ENCODE peak calls at places on chromosomes 1 and 21, in seven cellular contexts. One of them, this sample, is unnamed.

GRCh38 chr1:61234582-61234909 is 152.2 kb downstream of the NFIA start:
- DNase-seq in GM10248: no peak
- DNase-seq in activated CD4-positive, alpha-beta T cell treated with anti-CD3 and anti-CD28 coated beads, Interleukin-2, amount 10 ng/mL, durations not matched to agents 7 days and 5 days: no peak
- DNase-seq in CD8-positive, alpha-beta T cell: no peak
- DNase-seq in GM23248: no peak
- DNase-seq in dorsolateral prefrontal cortex: no peak
- DNase-seq in adrenal gland: no peak
- DNase-seq in this sample: no peak

GRCh38 chr1:30775433-30775975 is 17.9 kb upstream of the LAPTM5 start:
- DNase-seq in GM10248: no peak
- DNase-seq in activated CD4-positive, alpha-beta T cell treated with anti-CD3 and anti-CD28 coated beads, Interleukin-2, amount 10 ng/mL, durations not matched to agents 7 days and 5 days: no peak
- DNase-seq in CD8-positive, alpha-beta T cell: no peak
- DNase-seq in GM23248: no peak
- DNase-seq in dorsolateral prefrontal cortex: no peak
- DNase-seq in adrenal gland: no peak
- DNase-seq in this sample: no peak

GRCh38 chr1:40162791-40163441 is 1.7 kb downstream of the RLF start:
- DNase-seq in GM10248: no peak
- DNase-seq in activated CD4-positive, alpha-beta T cell treated with anti-CD3 and anti-CD28 coated beads, Interleukin-2, amount 10 ng/mL, durations not matched to agents 7 days and 5 days: no peak
- DNase-seq in CD8-positive, alpha-beta T cell: no peak
- DNase-seq in GM23248: peak
- DNase-seq in dorsolateral prefrontal cortex: no peak
- DNase-seq in adrenal gland: no peak
- DNase-seq in this sample: no peak

GRCh38 chr1:154481058-154481457 is 21.0 kb upstream of the TDRD10 start:
- DNase-seq in GM10248: no peak
- DNase-seq in activated CD4-positive, alpha-beta T cell treated with anti-CD3 and anti-CD28 coated beads, Interleukin-2, amount 10 ng/mL, durations not matched to agents 7 days and 5 days: no peak
- DNase-seq in CD8-positive, alpha-beta T cell: no peak
- DNase-seq in GM23248: no peak
- DNase-seq in dorsolateral prefrontal cortex: no peak
- DNase-seq in adrenal gland: no peak
- DNase-seq in this sample: no peak

GRCh38 chr1:71196685-71197084 is 115.8 kb upstream of the ZRANB2 start:
- DNase-seq in GM10248: no peak
- DNase-seq in activated CD4-positive, alpha-beta T cell treated with anti-CD3 and anti-CD28 coated beads, Interleukin-2, amount 10 ng/mL, durations not matched to agents 7 days and 5 days: no peak
- DNase-seq in CD8-positive, alpha-beta T cell: no peak
- DNase-seq in GM23248: peak
- DNase-seq in dorsolateral prefrontal cortex: no peak
- DNase-seq in adrenal gland: no peak
- DNase-seq in this sample: no peak

GRCh38 chr1:211750599-211750998 is 75.2 kb upstream of the NEK2 start:
- DNase-seq in GM10248: no peak
- DNase-seq in activated CD4-positive, alpha-beta T cell treated with anti-CD3 and anti-CD28 coated beads, Interleukin-2, amount 10 ng/mL, durations not matched to agents 7 days and 5 days: no peak
- DNase-seq in CD8-positive, alpha-beta T cell: no peak
- DNase-seq in GM23248: no peak
- DNase-seq in dorsolateral prefrontal cortex: no peak
- DNase-seq in adrenal gland: no peak
- DNase-seq in this sample: no peak

GRCh38 chr1:153685578-153686340 is 7.3 kb downstream of the NPR1 start:
- DNase-seq in GM10248: no peak
- DNase-seq in activated CD4-positive, alpha-beta T cell treated with anti-CD3 and anti-CD28 coated beads, Interleukin-2, amount 10 ng/mL, durations not matched to agents 7 days and 5 days: no peak
- DNase-seq in CD8-positive, alpha-beta T cell: no peak
- DNase-seq in GM23248: no peak
- DNase-seq in dorsolateral prefrontal cortex: no peak
- DNase-seq in adrenal gland: no peak
- DNase-seq in this sample: no peak

GRCh38 chr1:45205000-45205909 is 1.1 kb downstream of the ZSWIM5 start:
- DNase-seq in GM10248: no peak
- DNase-seq in activated CD4-positive, alpha-beta T cell treated with anti-CD3 and anti-CD28 coated beads, Interleukin-2, amount 10 ng/mL, durations not matched to agents 7 days and 5 days: peak
- DNase-seq in CD8-positive, alpha-beta T cell: no peak
- DNase-seq in GM23248: peak
- DNase-seq in dorsolateral prefrontal cortex: no peak
- DNase-seq in adrenal gland: peak
- DNase-seq in this sample: no peak

GRCh38 chr1:31567956-31568570 is 8.3 kb upstream of the TINAGL1 start:
- DNase-seq in GM10248: peak
- DNase-seq in activated CD4-positive, alpha-beta T cell treated with anti-CD3 and anti-CD28 coated beads, Interleukin-2, amount 10 ng/mL, durations not matched to agents 7 days and 5 days: peak
- DNase-seq in CD8-positive, alpha-beta T cell: no peak
- DNase-seq in GM23248: peak
- DNase-seq in dorsolateral prefrontal cortex: no peak
- DNase-seq in adrenal gland: no peak
- DNase-seq in this sample: no peak

GRCh38 chr21:44886113-44887075 is 12.9 kb upstream of the PTTG1IP start:
- DNase-seq in GM10248: no peak
- DNase-seq in activated CD4-positive, alpha-beta T cell treated with anti-CD3 and anti-CD28 coated beads, Interleukin-2, amount 10 ng/mL, durations not matched to agents 7 days and 5 days: no peak
- DNase-seq in CD8-positive, alpha-beta T cell: no peak
- DNase-seq in GM23248: no peak
- DNase-seq in dorsolateral prefrontal cortex: no peak
- DNase-seq in adrenal gland: no peak
- DNase-seq in this sample: no peak

GRCh38 chr1:77394166-77394565 is 112.3 kb downstream of the AK5 start:
- DNase-seq in GM10248: no peak
- DNase-seq in activated CD4-positive, alpha-beta T cell treated with anti-CD3 and anti-CD28 coated beads, Interleukin-2, amount 10 ng/mL, durations not matched to agents 7 days and 5 days: no peak
- DNase-seq in CD8-positive, alpha-beta T cell: no peak
- DNase-seq in GM23248: peak
- DNase-seq in dorsolateral prefrontal cortex: no peak
- DNase-seq in adrenal gland: no peak
- DNase-seq in this sample: no peak

GRCh38 chr1:6157132-6157527 is 23.0 kb downstream of the CHD5 start:
- DNase-seq in GM10248: no peak
- DNase-seq in activated CD4-positive, alpha-beta T cell treated with anti-CD3 and anti-CD28 coated beads, Interleukin-2, amount 10 ng/mL, durations not matched to agents 7 days and 5 days: no peak
- DNase-seq in CD8-positive, alpha-beta T cell: no peak
- DNase-seq in GM23248: no peak
- DNase-seq in dorsolateral prefrontal cortex: no peak
- DNase-seq in adrenal gland: no peak
- DNase-seq in this sample: no peak

GRCh38 chr21:38244885-38245869 is 11.6 kb upstream of the KCNJ15 start:
- DNase-seq in GM10248: peak
- DNase-seq in activated CD4-positive, alpha-beta T cell treated with anti-CD3 and anti-CD28 coated beads, Interleukin-2, amount 10 ng/mL, durations not matched to agents 7 days and 5 days: peak
- DNase-seq in CD8-positive, alpha-beta T cell: peak
- DNase-seq in GM23248: peak
- DNase-seq in dorsolateral prefrontal cortex: no peak
- DNase-seq in adrenal gland: no peak
- DNase-seq in this sample: peak

GRCh38 chr1:69433073-69433472 is 134.6 kb upstream of the LRRC7 start:
- DNase-seq in GM10248: no peak
- DNase-seq in activated CD4-positive, alpha-beta T cell treated with anti-CD3 and anti-CD28 coated beads, Interleukin-2, amount 10 ng/mL, durations not matched to agents 7 days and 5 days: no peak
- DNase-seq in CD8-positive, alpha-beta T cell: no peak
- DNase-seq in GM23248: no peak
- DNase-seq in dorsolateral prefrontal cortex: no peak
- DNase-seq in adrenal gland: no peak
- DNase-seq in this sample: no peak

GRCh38 chr1:115643636-115644035 is 1.9 kb downstream of the VANGL1 start:
- DNase-seq in GM10248: no peak
- DNase-seq in activated CD4-positive, alpha-beta T cell treated with anti-CD3 and anti-CD28 coated beads, Interleukin-2, amount 10 ng/mL, durations not matched to agents 7 days and 5 days: no peak
- DNase-seq in CD8-positive, alpha-beta T cell: no peak
- DNase-seq in GM23248: no peak
- DNase-seq in dorsolateral prefrontal cortex: no peak
- DNase-seq in adrenal gland: no peak
- DNase-seq in this sample: no peak

GRCh38 chr1:35637401-35637809 is 3.9 kb downstream of the PSMB2 start:
- DNase-seq in GM10248: peak
- DNase-seq in activated CD4-positive, alpha-beta T cell treated with anti-CD3 and anti-CD28 coated beads, Interleukin-2, amount 10 ng/mL, durations not matched to agents 7 days and 5 days: no peak
- DNase-seq in CD8-positive, alpha-beta T cell: no peak
- DNase-seq in GM23248: peak
- DNase-seq in dorsolateral prefrontal cortex: no peak
- DNase-seq in adrenal gland: no peak
- DNase-seq in this sample: no peak

GRCh38 chr1:68359045-68359444 is 90.7 kb downstream of the RPE65 start:
- DNase-seq in GM10248: no peak
- DNase-seq in activated CD4-positive, alpha-beta T cell treated with anti-CD3 and anti-CD28 coated beads, Interleukin-2, amount 10 ng/mL, durations not matched to agents 7 days and 5 days: no peak
- DNase-seq in CD8-positive, alpha-beta T cell: no peak
- DNase-seq in GM23248: no peak
- DNase-seq in dorsolateral prefrontal cortex: no peak
- DNase-seq in adrenal gland: no peak
- DNase-seq in this sample: no peak

GRCh38 chr1:15489052-15489736 is 13.3 kb downstream of the CELA2B start:
- DNase-seq in GM10248: no peak
- DNase-seq in activated CD4-positive, alpha-beta T cell treated with anti-CD3 and anti-CD28 coated beads, Interleukin-2, amount 10 ng/mL, durations not matched to agents 7 days and 5 days: no peak
- DNase-seq in CD8-positive, alpha-beta T cell: no peak
- DNase-seq in GM23248: no peak
- DNase-seq in dorsolateral prefrontal cortex: peak
- DNase-seq in adrenal gland: no peak
- DNase-seq in this sample: no peak

GRCh38 chr1:50604580-50604979 is 181.3 kb upstream of the DMRTA2 start:
- DNase-seq in GM10248: no peak
- DNase-seq in activated CD4-positive, alpha-beta T cell treated with anti-CD3 and anti-CD28 coated beads, Interleukin-2, amount 10 ng/mL, durations not matched to agents 7 days and 5 days: no peak
- DNase-seq in CD8-positive, alpha-beta T cell: no peak
- DNase-seq in GM23248: no peak
- DNase-seq in dorsolateral prefrontal cortex: no peak
- DNase-seq in adrenal gland: no peak
- DNase-seq in this sample: no peak

GRCh38 chr21:27793901-27794300 is 827.0 kb upstream of the ADAMTS5 start:
- DNase-seq in GM10248: no peak
- DNase-seq in activated CD4-positive, alpha-beta T cell treated with anti-CD3 and anti-CD28 coated beads, Interleukin-2, amount 10 ng/mL, durations not matched to agents 7 days and 5 days: no peak
- DNase-seq in CD8-positive, alpha-beta T cell: no peak
- DNase-seq in GM23248: no peak
- DNase-seq in dorsolateral prefrontal cortex: no peak
- DNase-seq in adrenal gland: no peak
- DNase-seq in this sample: no peak

GRCh38 chr1:103514920-103515503 is 10.5 kb upstream of the RNPC3 start:
- DNase-seq in GM10248: peak
- DNase-seq in activated CD4-positive, alpha-beta T cell treated with anti-CD3 and anti-CD28 coated beads, Interleukin-2, amount 10 ng/mL, durations not matched to agents 7 days and 5 days: peak
- DNase-seq in CD8-positive, alpha-beta T cell: no peak
- DNase-seq in GM23248: peak
- DNase-seq in dorsolateral prefrontal cortex: no peak
- DNase-seq in adrenal gland: no peak
- DNase-seq in this sample: no peak